ENCODE peak calls at places on chromosomes 7 and 10, in seven cellular contexts. One of them, this sample, is unnamed.
A peak's percentile ranks its signal among the peaks of the same experiment; 100 is the strongest.

GRCh38 chr7:105691692-105692564 is 110.6 kb upstream of the EFCAB10 start:
- DNase-seq in GM12891: no peak
- DNase-seq in K562: no peak
- DNase-seq in HepG2: no peak
- DNase-seq in GM12878: no peak
- DNase-seq in SK-N-SH: no peak
- DNase-seq in H1: no peak
- DNase-seq in this sample: no peak

GRCh38 chr7:90857595-90857994 is 261.5 kb downstream of the CDK14 start:
- DNase-seq in GM12878: no peak
- DNase-seq in HepG2: no peak
- DNase-seq in K562: no peak
- DNase-seq in SK-N-SH: no peak
- DNase-seq in H1: no peak
- DNase-seq in GM12891: no peak
- DNase-seq in this sample: no peak

GRCh38 chr10:130660266-130660665 is 524.1 kb downstream of the GLRX3 start:
- DNase-seq in H1: no peak
- DNase-seq in SK-N-SH: no peak
- DNase-seq in GM12878: no peak
- DNase-seq in HepG2: no peak
- DNase-seq in K562: no peak
- DNase-seq in GM12891: no peak
- DNase-seq in this sample: no peak

GRCh38 chr7:106313966-106314365 is 29.2 kb upstream of the NAMPT start:
- DNase-seq in K562: no peak
- DNase-seq in H1: no peak
- DNase-seq in GM12891: no peak
- DNase-seq in SK-N-SH: no peak
- DNase-seq in GM12878: no peak
- DNase-seq in HepG2: no peak
- DNase-seq in this sample: no peak

GRCh38 chr7:105141068-105141467 is 127.1 kb downstream of the KMT2E start:
- DNase-seq in K562: peak; percentile 46
- DNase-seq in GM12891: no peak
- DNase-seq in SK-N-SH: peak; percentile 66
- DNase-seq in GM12878: no peak
- DNase-seq in H1: peak; percentile 33
- DNase-seq in HepG2: peak; percentile 21
- DNase-seq in this sample: no peak

GRCh38 chr7:124856299-124856888 is 73.2 kb downstream of the POT1 start:
- DNase-seq in SK-N-SH: peak; percentile 37
- DNase-seq in GM12878: no peak
- DNase-seq in K562: peak; percentile 31
- DNase-seq in H1: no peak
- DNase-seq in HepG2: peak; percentile 37
- DNase-seq in GM12891: no peak
- DNase-seq in this sample: no peak

GRCh38 chr7:47771990-47772360 is 176.3 kb downstream of the PKD1L1 start:
- DNase-seq in K562: no peak
- DNase-seq in GM12878: no peak
- DNase-seq in HepG2: no peak
- DNase-seq in H1: no peak
- DNase-seq in GM12891: no peak
- DNase-seq in SK-N-SH: no peak
- DNase-seq in this sample: no peak

GRCh38 chr7:2015251-2015871 is 217.4 kb downstream of the MAD1L1 start:
- DNase-seq in SK-N-SH: peak; percentile 52
- DNase-seq in HepG2: no peak
- DNase-seq in GM12878: no peak
- DNase-seq in H1: no peak
- DNase-seq in K562: no peak
- DNase-seq in GM12891: no peak
- DNase-seq in this sample: no peak

GRCh38 chr10:121268363-121268762 is 329.9 kb downstream of the FGFR2 start:
- DNase-seq in H1: no peak
- DNase-seq in K562: no peak
- DNase-seq in HepG2: no peak
- DNase-seq in GM12878: no peak
- DNase-seq in GM12891: no peak
- DNase-seq in SK-N-SH: no peak
- DNase-seq in this sample: no peak

GRCh38 chr10:78199019-78199418 is 165.4 kb downstream of the RPS24 start:
- DNase-seq in HepG2: no peak
- DNase-seq in K562: no peak
- DNase-seq in H1: no peak
- DNase-seq in SK-N-SH: no peak
- DNase-seq in GM12891: no peak
- DNase-seq in GM12878: no peak
- DNase-seq in this sample: no peak

GRCh38 chr7:80584778-80585177 is 53.7 kb upstream of the CD36 start:
- DNase-seq in HepG2: peak; percentile 29
- DNase-seq in H1: no peak
- DNase-seq in GM12891: no peak
- DNase-seq in GM12878: no peak
- DNase-seq in SK-N-SH: no peak
- DNase-seq in K562: no peak
- DNase-seq in this sample: no peak

GRCh38 chr7:155457544-155458316 is at the start of gene EN2:
- DNase-seq in K562: peak; percentile 41
- DNase-seq in GM12891: no peak
- DNase-seq in H1: no peak
- DNase-seq in GM12878: no peak
- DNase-seq in SK-N-SH: peak; percentile 75
- DNase-seq in HepG2: no peak
- DNase-seq in this sample: no peak

GRCh38 chr7:81719865-81720264 is 50.0 kb downstream of the HGF start:
- DNase-seq in HepG2: no peak
- DNase-seq in GM12891: no peak
- DNase-seq in SK-N-SH: no peak
- DNase-seq in K562: no peak
- DNase-seq in GM12878: no peak
- DNase-seq in H1: no peak
- DNase-seq in this sample: no peak

GRCh38 chr7:19561121-19561805 is 147.6 kb downstream of the POLR1F start:
- DNase-seq in GM12878: no peak
- DNase-seq in K562: no peak
- DNase-seq in GM12891: no peak
- DNase-seq in H1: no peak
- DNase-seq in HepG2: no peak
- DNase-seq in SK-N-SH: no peak
- DNase-seq in this sample: no peak

GRCh38 chr7:48031111-48031510 is 2.2 kb upstream of the SUN3 start:
- DNase-seq in SK-N-SH: no peak
- DNase-seq in HepG2: no peak
- DNase-seq in K562: no peak
- DNase-seq in GM12878: no peak
- DNase-seq in H1: no peak
- DNase-seq in GM12891: no peak
- DNase-seq in this sample: no peak

GRCh38 chr10:58622286-58622685 is 109.6 kb downstream of the BICC1 start:
- DNase-seq in H1: no peak
- DNase-seq in HepG2: no peak
- DNase-seq in SK-N-SH: peak; percentile 19
- DNase-seq in K562: no peak
- DNase-seq in GM12878: no peak
- DNase-seq in GM12891: no peak
- DNase-seq in this sample: no peak

GRCh38 chr10:43121444-43121843 is 16.8 kb upstream of the CSGALNACT2 start:
- DNase-seq in GM12891: no peak
- DNase-seq in HepG2: no peak
- DNase-seq in GM12878: no peak
- DNase-seq in SK-N-SH: no peak
- DNase-seq in K562: no peak
- DNase-seq in H1: no peak
- DNase-seq in this sample: no peak

GRCh38 chr7:55498142-55498541 is 74.2 kb downstream of the VOPP1 start:
- DNase-seq in GM12878: no peak
- DNase-seq in H1: no peak
- DNase-seq in GM12891: no peak
- DNase-seq in HepG2: no peak
- DNase-seq in K562: no peak
- DNase-seq in SK-N-SH: no peak
- DNase-seq in this sample: no peak

GRCh38 chr10:73591935-73592699 is 975 bp upstream of the USP54 start:
- DNase-seq in K562: peak; percentile 56
- DNase-seq in GM12891: peak; percentile 19
- DNase-seq in SK-N-SH: peak; percentile 17
- DNase-seq in HepG2: peak; percentile 95
- DNase-seq in GM12878: peak; percentile 31
- DNase-seq in H1: peak; percentile 66
- DNase-seq in this sample: no peak

GRCh38 chr10:22606164-22606614 is 108.2 kb downstream of the PIP4K2A start:
- DNase-seq in K562: no peak
- DNase-seq in GM12891: peak; percentile 33
- DNase-seq in GM12878: peak; percentile 93
- DNase-seq in HepG2: peak; percentile 84
- DNase-seq in H1: no peak
- DNase-seq in SK-N-SH: no peak
- DNase-seq in this sample: no peak

GRCh38 chr7:150556521-150557138 is 10.6 kb upstream of the GIMAP4 start:
- DNase-seq in SK-N-SH: no peak
- DNase-seq in HepG2: no peak
- DNase-seq in H1: no peak
- DNase-seq in GM12878: no peak
- DNase-seq in K562: no peak
- DNase-seq in GM12891: no peak
- DNase-seq in this sample: no peak

GRCh38 chr10:89001024-89001423 is 10.4 kb downstream of the FAS start:
- DNase-seq in GM12891: no peak
- DNase-seq in GM12878: no peak
- DNase-seq in K562: no peak
- DNase-seq in H1: no peak
- DNase-seq in SK-N-SH: no peak
- DNase-seq in HepG2: no peak
- DNase-seq in this sample: no peak

GRCh38 chr7:1710936-1711335 is 40.9 kb downstream of the ELFN1 start:
- DNase-seq in HepG2: no peak
- DNase-seq in K562: no peak
- DNase-seq in GM12878: no peak
- DNase-seq in SK-N-SH: peak; percentile 32
- DNase-seq in H1: no peak
- DNase-seq in GM12891: no peak
- DNase-seq in this sample: no peak

DNA sequence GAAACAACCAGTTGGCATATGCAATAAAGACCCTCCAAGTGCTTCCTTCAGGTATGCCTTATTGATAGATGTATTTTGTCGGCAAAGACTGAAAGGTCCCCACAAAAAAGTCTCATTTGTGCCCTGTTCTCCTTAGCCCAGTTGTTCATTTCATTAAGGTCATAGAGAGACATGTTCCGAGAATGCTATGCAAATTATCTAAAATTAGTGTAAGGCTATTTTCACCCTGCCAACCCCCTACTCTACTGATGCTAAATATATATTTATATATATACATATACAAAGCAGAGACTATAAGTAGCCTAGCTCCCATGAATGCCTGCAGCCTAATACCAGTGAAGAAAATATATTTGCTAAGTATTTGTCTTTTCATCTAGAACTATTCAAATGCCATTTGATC is 96.7 kb upstream of the ADO start:
- DNase-seq in H1: no peak
- DNase-seq in SK-N-SH: no peak
- DNase-seq in GM12878: peak; percentile 40
- DNase-seq in HepG2: no peak
- DNase-seq in GM12891: no peak
- DNase-seq in K562: no peak
- DNase-seq in this sample: no peak
- TF ChIP-seq TAF1 in H1: no peak
- TF ChIP-seq TAF1 in SK-N-SH: no peak
- TF ChIP-seq TAF1 in GM12878: no peak
- TF ChIP-seq TAF1 in HepG2: no peak
- TF ChIP-seq TAF1 in GM12891: no peak
- TF ChIP-seq TAF1 in K562: no peak
- TF ChIP-seq TAF1 in this sample: no peak

DNA sequence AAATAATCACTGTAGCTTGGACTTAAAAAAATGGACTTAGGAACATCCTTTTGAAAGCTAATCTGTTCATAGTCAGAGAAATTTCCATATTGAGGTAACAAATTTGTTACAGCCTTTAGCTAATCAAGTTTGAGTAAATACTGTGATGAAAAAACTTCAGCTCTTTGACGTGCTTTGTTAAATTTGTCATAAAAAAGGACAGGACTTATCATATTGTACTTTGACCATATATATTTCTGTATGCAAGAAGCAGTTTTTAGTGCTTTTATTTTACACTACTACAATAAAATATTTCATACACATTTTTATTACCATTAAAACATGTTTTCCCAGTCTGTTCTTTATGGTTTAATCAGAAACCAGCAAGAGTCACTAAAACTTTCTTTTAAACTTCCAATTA is 14.5 kb upstream of the CYCS start:
- DNase-seq in SK-N-SH: no peak
- DNase-seq in H1: no peak
- DNase-seq in HepG2: no peak
- DNase-seq in GM12891: no peak
- DNase-seq in GM12878: no peak
- DNase-seq in K562: no peak
- DNase-seq in this sample: no peak
- TF ChIP-seq POLR2AphosphoS5 in SK-N-SH: no peak
- TF ChIP-seq POLR2AphosphoS5 in H1: no peak
- TF ChIP-seq POLR2AphosphoS5 in HepG2: no peak
- TF ChIP-seq POLR2AphosphoS5 in GM12891: no peak
- TF ChIP-seq POLR2AphosphoS5 in GM12878: no peak
- TF ChIP-seq POLR2AphosphoS5 in K562: no peak
- TF ChIP-seq POLR2AphosphoS5 in this sample: no peak

GRCh38 chr7:51970961-51971655 is 654.5 kb upstream of the COBL start:
- DNase-seq in H1: no peak
- DNase-seq in SK-N-SH: no peak
- DNase-seq in GM12891: no peak
- DNase-seq in K562: no peak
- DNase-seq in HepG2: no peak
- DNase-seq in GM12878: no peak
- DNase-seq in this sample: no peak

GRCh38 chr7:51961804-51962203 is 645.2 kb upstream of the COBL start:
- DNase-seq in HepG2: no peak
- DNase-seq in SK-N-SH: no peak
- DNase-seq in GM12891: no peak
- DNase-seq in K562: no peak
- DNase-seq in GM12878: no peak
- DNase-seq in H1: no peak
- DNase-seq in this sample: no peak

DNA sequence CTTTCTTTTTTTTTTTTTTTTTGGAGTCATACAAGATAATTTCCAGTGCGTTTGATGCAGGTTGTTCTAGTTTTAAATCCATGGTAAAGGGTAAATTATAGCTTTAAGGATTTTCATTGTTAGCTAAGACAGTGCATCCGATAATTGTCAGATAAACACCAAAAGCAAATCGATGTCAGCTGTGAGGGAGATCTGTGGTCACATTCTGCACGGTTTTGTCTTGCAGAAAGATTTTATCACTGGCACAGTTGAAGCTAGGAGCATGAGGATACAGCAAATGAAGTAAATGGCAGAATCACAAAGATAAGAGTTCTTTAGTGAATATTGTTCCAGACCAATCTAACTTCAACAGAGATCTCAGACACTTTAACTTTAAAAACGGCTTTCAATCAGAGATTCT is 648.8 kb upstream of the COBL start:
- DNase-seq in K562: no peak
- DNase-seq in SK-N-SH: peak; percentile 31
- DNase-seq in H1: no peak
- DNase-seq in GM12891: no peak
- DNase-seq in HepG2: no peak
- DNase-seq in GM12878: no peak
- DNase-seq in this sample: no peak
- TF ChIP-seq TAF1 in K562: no peak
- TF ChIP-seq TAF1 in SK-N-SH: no peak
- TF ChIP-seq TAF1 in H1: no peak
- TF ChIP-seq TAF1 in GM12891: no peak
- TF ChIP-seq TAF1 in HepG2: no peak
- TF ChIP-seq TAF1 in GM12878: no peak
- TF ChIP-seq TAF1 in this sample: no peak

GRCh38 chr10:17236468-17236886 is 8.4 kb downstream of the VIM start:
- DNase-seq in H1: no peak
- DNase-seq in GM12891: no peak
- DNase-seq in GM12878: no peak
- DNase-seq in SK-N-SH: no peak
- DNase-seq in HepG2: no peak
- DNase-seq in K562: no peak
- DNase-seq in this sample: no peak
- TF ChIP-seq POLR2AphosphoS5 in H1: no peak
- TF ChIP-seq POLR2AphosphoS5 in GM12891: no peak
- TF ChIP-seq POLR2AphosphoS5 in GM12878: no peak
- TF ChIP-seq POLR2AphosphoS5 in SK-N-SH: peak; percentile 72
- TF ChIP-seq POLR2AphosphoS5 in HepG2: no peak
- TF ChIP-seq POLR2AphosphoS5 in K562: no peak
- TF ChIP-seq POLR2AphosphoS5 in this sample: no peak